ENCODE peak calls at places on chromosomes 16 and 17, in four cellular contexts. R, M, H and O are unnamed samples.

GRCh38 chr17:59627770-59628171 is 8.1 kb downstream of the CLTC start:
- DNase-seq in R (no peak), M (no peak), H (no peak), O (no peak)

GRCh38 chr16:30054959-30055553 is 10.5 kb upstream of the ALDOA start:
- DNase-seq in R (no peak), M (no peak), H (no peak), O (no peak)

GRCh38 chr16:10136916-10137315 is 45.3 kb downstream of the GRIN2A start:
- DNase-seq in R (no peak), M (no peak), H (no peak), O (no peak)

GRCh38 chr17:1222321-1222720 is 42.5 kb upstream of the ABR start:
- DNase-seq in R (no peak), M (peak; percentile 45), H (no peak), O (peak; percentile 25)

GRCh38 chr17:46942441-46943217 is 19.7 kb downstream of the GOSR2 start:
- DNase-seq in R (no peak), M (peak; percentile 56), H (peak; percentile 75), O (no peak)

GRCh38 chr17:57365420-57365819 is 109.1 kb downstream of the MSI2 start:
- DNase-seq in R (no peak), M (no peak), H (no peak), O (no peak)

GRCh38 chr17:6456914-6457687 is 12.8 kb downstream of the PIMREG start:
- DNase-seq in R (no peak), M (peak; percentile 63), H (peak; percentile 76), O (no peak)

GRCh38 chr16:717651-718245 is 2.8 kb downstream of the METRN start:
- DNase-seq in R (no peak), M (no peak), H (no peak), O (no peak)

GRCh38 chr16:74811911-74812310 is 37.3 kb upstream of the FA2H start:
- DNase-seq in R (no peak), M (no peak), H (no peak), O (no peak)

GRCh38 chr16:75627856-75628255 is 4.8 kb upstream of the ADAT1 start:
- DNase-seq in R (no peak), M (peak; percentile 32), H (peak; percentile 16), O (no peak)

GRCh38 chr16:20899503-20900298 is 457 bp downstream of the DCUN1D3 start:
- DNase-seq in R (peak; percentile 18), M (no peak), H (no peak), O (no peak)

GRCh38 chr17:81731271-81731670 is 19.2 kb downstream of the SLC25A10 start:
- DNase-seq in R (no peak), M (peak; percentile 72), H (peak; percentile 49), O (no peak)

GRCh38 chr16:68605746-68606145 is 39.4 kb upstream of the CDH3 start:
- DNase-seq in R (no peak), M (peak; percentile 64), H (no peak), O (peak; percentile 54)

GRCh38 chr17:75060434-75061054 is 13.5 kb downstream of the KCTD2 start:
- DNase-seq in R (no peak), M (no peak), H (no peak), O (no peak)

GRCh38 chr17:978110-979093 is 1.2 kb downstream of the NXN start:
- DNase-seq in R (no peak), M (peak; percentile 62), H (peak; percentile 61), O (no peak)

GRCh38 chr17:17818088-17818526 is 18.7 kb downstream of the SREBF1 start:
- DNase-seq in R (no peak), M (peak; percentile 36), H (peak; percentile 29), O (no peak)

GRCh38 chr17:63816669-63817068 is 10.6 kb upstream of the PSMC5 start:
- DNase-seq in R (no peak), M (peak; percentile 13), H (peak; percentile 81), O (no peak)

GRCh38 chr16:72464597-72465368 is 292.8 kb upstream of the PMFBP1 start:
- DNase-seq in R (no peak), M (no peak), H (no peak), O (no peak)

GRCh38 chr16:4920826-4921225 is 16.1 kb downstream of the PPL start:
- DNase-seq in R (no peak), M (no peak), H (peak; percentile 49), O (no peak)

GRCh38 chr16:4924593-4925378 is 12.2 kb downstream of the PPL start:
- DNase-seq in R (no peak), M (no peak), H (no peak), O (no peak)

GRCh38 chr16:4923853-4924252 is 13.1 kb downstream of the PPL start:
- DNase-seq in R (no peak), M (no peak), H (no peak), O (no peak)

GRCh38 chr16:4925791-4926190 is 11.2 kb downstream of the PPL start:
- DNase-seq in R (no peak), M (no peak), H (no peak), O (no peak)

DNA sequence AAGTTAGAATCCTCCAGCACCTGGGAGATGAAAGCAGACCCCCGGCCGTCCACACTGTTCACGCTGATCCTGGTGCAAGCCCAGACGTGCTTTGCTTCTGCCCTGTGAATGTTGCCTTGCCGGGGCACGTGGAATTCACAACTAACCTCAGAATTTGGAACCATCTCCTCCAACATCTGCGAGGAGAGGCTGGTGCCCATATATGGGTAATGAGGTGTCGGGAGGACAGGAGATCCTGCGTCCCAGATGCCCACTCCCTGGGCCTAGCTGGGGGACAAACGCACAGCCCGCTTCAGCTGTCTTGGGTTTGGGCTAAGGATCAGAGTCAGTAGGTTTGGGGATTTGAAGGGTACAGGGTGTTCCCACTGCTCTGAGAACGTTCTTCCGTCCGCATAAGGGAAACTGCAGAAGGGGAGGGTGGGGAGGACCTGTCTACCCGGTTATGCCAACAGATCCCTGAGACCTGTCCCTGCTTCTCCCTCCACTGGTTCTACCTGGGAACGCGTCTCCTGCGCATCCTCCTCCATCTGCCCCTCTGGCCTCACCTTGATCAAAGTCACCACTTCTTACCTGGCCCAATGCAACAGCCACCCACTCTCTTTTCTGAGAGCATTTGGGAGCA is 14.1 kb downstream of the PPL start:
- DNase-seq in R (no peak), M (no peak), H (no peak), O (no peak)
- TF ChIP-seq CTCF in R (no peak), M (no peak), H (no peak), O (no peak)

GRCh38 chr17:49015924-49016774 is 19.0 kb downstream of the IGF2BP1 start:
- DNase-seq in R (no peak), M (no peak), H (peak; percentile 20), O (no peak)

GRCh38 chr17:49016775-49017463 is 19.7 kb downstream of the IGF2BP1 start:
- DNase-seq in R (no peak), M (peak; percentile 79), H (peak; percentile 80), O (no peak)

GRCh38 chr17:49012893-49013255 is 15.7 kb downstream of the IGF2BP1 start:
- DNase-seq in R (no peak), M (no peak), H (no peak), O (no peak)

GRCh38 chr17:49015179-49015923 is 18.2 kb downstream of the IGF2BP1 start:
- DNase-seq in R (no peak), M (no peak), H (no peak), O (no peak)

DNA sequence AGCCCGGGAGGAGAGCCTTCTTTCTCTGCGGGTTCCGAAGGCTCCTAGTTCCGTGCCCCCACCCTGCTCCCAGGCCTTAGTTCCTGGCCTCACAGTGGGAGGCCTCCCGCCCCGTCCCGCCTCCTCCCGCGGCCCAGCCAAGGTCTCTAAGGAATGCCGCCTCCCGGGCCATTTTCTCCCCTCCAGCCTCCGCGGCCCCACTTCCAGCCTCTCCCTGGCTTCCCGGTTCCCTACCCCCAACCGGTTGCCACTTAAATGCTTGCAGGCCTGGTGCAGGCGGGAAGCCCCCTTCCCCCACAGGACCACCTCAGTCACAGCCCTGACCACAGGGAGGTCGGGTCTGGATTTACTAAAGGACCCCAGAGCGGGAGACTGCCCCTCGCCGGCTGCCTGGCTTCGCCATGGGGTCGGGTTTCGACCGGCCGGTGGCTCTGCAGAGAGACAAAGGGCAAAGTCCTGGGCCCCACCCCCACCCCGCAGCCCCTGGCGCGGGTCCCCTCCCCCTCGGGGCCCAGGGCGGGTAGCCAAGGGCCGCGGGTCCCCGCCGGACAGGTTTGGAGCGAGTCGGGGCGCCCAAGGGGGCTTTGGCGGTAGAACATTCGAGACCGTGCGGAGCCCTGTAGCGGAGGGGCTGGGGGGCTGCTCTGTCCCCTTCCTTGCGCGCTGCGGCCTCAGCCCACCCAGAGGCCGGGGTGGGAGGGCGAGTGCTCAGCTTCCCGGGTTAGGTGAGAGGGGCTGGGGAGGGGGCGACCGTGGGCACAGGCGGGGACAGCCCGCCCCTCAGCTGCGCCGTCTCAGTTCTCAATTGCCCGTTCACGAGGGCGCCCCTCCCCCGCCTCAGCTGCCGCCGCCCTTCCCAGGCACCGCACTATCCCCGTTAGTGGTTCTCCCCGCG is 16.4 kb downstream of the IGF2BP1 start:
- DNase-seq in R (no peak), M (no peak), H (no peak), O (no peak)
- H3K4me3 ChIP-seq in R (no peak overlapping the region), M (no peak overlapping the region), H (no peak overlapping the region), O (peak overlapping the region; percentile 47)

GRCh38 chr16:66226762-66227161 is 139.7 kb upstream of the CDH5 start:
- DNase-seq in R (no peak), M (no peak), H (no peak), O (no peak)
- TF ChIP-seq CTCF in R (no peak), M (no peak), H (no peak), O (no peak)

DNA sequence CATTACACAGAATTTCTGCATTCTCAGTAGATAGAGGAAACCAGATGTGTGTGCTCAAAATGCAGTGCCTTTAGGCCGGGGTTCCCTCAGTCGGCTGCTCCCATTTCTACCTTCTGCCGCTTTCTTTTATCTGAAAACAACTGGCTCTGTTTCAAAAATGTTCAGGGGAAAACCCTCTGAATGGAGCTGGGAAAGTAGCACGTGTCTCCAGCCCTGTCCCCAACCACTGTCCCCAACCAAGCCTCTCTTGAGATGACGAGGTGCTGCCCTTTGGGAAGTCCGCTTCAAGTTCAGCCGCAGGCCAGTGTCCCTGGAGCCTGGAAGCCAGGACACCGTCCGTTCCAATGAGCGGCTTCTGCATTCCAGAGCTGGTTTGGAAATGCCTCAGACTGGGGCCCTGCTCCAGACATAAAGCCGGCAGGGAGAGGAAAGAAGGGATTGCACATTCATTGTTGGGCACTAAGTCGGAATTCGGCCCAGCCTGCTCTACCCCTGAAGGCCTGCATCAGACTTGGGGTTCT is 111.2 kb downstream of the BANP start:
- DNase-seq in R (no peak), M (peak; percentile 91), H (peak; percentile 78), O (peak; percentile 4)
- H3K4me3 ChIP-seq in R (no peak overlapping the region), M (no peak overlapping the region), H (no peak overlapping the region), O (no peak overlapping the region)

DNA sequence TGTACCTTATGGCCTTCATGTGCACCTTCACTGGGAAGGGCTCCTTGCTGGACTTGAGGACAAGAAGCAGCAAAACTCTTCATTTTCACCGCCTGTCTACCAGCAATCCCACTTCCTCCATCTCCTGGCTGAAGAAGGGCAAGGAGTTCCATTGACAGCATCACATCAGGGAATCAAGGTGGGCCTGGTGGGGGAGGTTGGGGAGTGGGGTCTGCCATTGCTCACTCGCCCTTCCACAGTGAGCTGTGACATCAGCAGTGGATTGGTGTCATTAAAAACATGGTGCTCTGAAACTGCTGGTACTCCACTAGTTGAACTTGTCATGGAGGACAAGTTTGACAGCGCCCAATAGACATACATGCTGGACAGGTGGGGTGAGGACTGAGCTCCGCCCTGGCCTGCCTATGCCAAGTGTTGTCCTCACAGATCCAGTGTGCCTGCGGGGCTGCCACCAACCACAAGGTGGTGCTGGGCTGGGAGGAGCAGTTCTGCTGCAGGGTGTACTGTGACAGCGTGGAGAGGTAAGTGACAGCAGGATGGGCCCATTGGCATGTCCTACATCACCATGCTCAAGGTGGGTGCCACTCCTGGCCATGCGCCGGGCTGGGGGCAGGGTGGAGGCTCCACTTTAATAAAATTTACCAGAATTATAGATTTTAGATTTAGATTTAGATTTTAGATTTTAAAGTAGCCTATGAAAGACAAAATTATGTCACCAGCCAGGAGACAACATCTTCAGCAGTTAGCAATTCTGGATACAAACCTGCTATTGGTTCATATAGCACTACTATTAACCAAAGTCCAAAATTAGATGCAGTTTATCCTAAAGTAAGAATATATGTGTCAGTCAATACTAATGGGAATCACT is 1729.1 kb downstream of the TP53TG3F start:
- DNase-seq in R (no peak), M (no peak), H (no peak), O (no peak)
- TF ChIP-seq CTCF in R (no peak), M (no peak), H (no peak), O (peak; percentile 4)

GRCh38 chr17:78231991-78232759 is 744 bp downstream of the TMEM235 start:
- DNase-seq in R (no peak), M (no peak), H (no peak), O (no peak)
- H3K4me3 ChIP-seq in R (no peak overlapping the region), M (no peak overlapping the region), H (no peak overlapping the region), O (no peak overlapping the region)